ENCODE peak calls at places on chromosomes 5 and 9, in nine cellular contexts. U is GM20000, H is astrocyte of the cerebellum, O is progenitor cell of endocrine pancreas, Z is foreskin fibroblast, C is B cell, T is neural crest cell, X is brain microvascular endothelial cell, J is lower leg skin. A is an unnamed sample.

GRCh38 chr9:89622933-89623861 is 18.4 kb downstream of the GADD45G start:
- DNase-seq in U (no peak), H (no peak), J (no peak), T (peak), X (no peak), O (no peak), Z (no peak), C (no peak), A (no peak)

GRCh38 chr9:118023649-118024048 is 319.4 kb downstream of the TLR4 start:
- DNase-seq in U (no peak), Z (no peak), C (no peak), O (no peak), X (no peak), H (no peak), J (no peak), T (no peak), A (no peak)

GRCh38 chr5:148760945-148761638 is 65.3 kb upstream of the ADRB2 start:
- DNase-seq in X (no peak), U (peak), J (no peak), Z (no peak), C (no peak), O (no peak), T (no peak), H (no peak), A (no peak)

GRCh38 chr5:143352691-143353090 is 50.8 kb downstream of the NR3C1 start:
- DNase-seq in Z (no peak), U (no peak), C (peak), T (no peak), J (no peak), X (no peak), H (no peak), O (no peak), A (no peak)

GRCh38 chr5:32158679-32158975 is 15.5 kb downstream of the GOLPH3 start:
- DNase-seq in X (no peak), U (no peak), Z (no peak), J (no peak), O (no peak), T (no peak), H (no peak), C (no peak), A (no peak)

GRCh38 chr5:119288364-119289047 is 67.3 kb upstream of the TNFAIP8 start:
- DNase-seq in C (no peak), U (no peak), J (no peak), T (no peak), H (peak), Z (peak), X (no peak), O (no peak), A (no peak)

GRCh38 chr9:2228132-2228531 is 213.0 kb downstream of the SMARCA2 start:
- DNase-seq in J (no peak), T (peak), O (no peak), U (no peak), H (no peak), C (peak), X (no peak), Z (peak), A (peak)

GRCh38 chr9:107387401-107387800 is 102.2 kb downstream of the KLF4 start:
- DNase-seq in T (no peak), U (no peak), C (no peak), X (no peak), J (no peak), O (no peak), Z (no peak), H (no peak), A (no peak)

GRCh38 chr5:68576805-68577204 is 361.2 kb downstream of the PIK3R1 start:
- DNase-seq in U (no peak), T (no peak), H (no peak), Z (no peak), J (no peak), C (no peak), X (no peak), O (no peak), A (no peak)

GRCh38 chr9:107946364-107947137 is 457.0 kb upstream of the KLF4 start:
- DNase-seq in U (no peak), O (no peak), H (no peak), C (no peak), Z (no peak), X (no peak), J (no peak), T (no peak), A (no peak)

GRCh38 chr5:107917983-107918382 is 247.2 kb upstream of the EFNA5 start:
- DNase-seq in C (no peak), J (no peak), T (no peak), Z (peak), X (no peak), O (no peak), H (no peak), U (no peak), A (no peak)

GRCh38 chr5:163807781-163808180 is 302.4 kb downstream of the MAT2B start:
- DNase-seq in X (no peak), Z (no peak), J (no peak), C (no peak), T (no peak), O (no peak), H (peak), U (no peak), A (no peak)

GRCh38 chr9:19641046-19641445 is 147.8 kb downstream of the SLC24A2 start:
- DNase-seq in C (no peak), J (no peak), Z (peak), X (no peak), T (no peak), O (no peak), U (no peak), H (no peak), A (no peak)

GRCh38 chr5:180436275-180436674 is 57.9 kb upstream of the CNOT6 start:
- DNase-seq in C (no peak), H (no peak), T (no peak), X (no peak), O (no peak), U (no peak), J (no peak), Z (no peak), A (no peak)

GRCh38 chr5:102755691-102756371 is 726 bp downstream of the PAM start:
- DNase-seq in Z (peak), C (peak), T (peak), U (peak), J (peak), X (peak), O (peak), H (no peak), A (peak)

GRCh38 chr5:146345240-146345577 is 6.6 kb downstream of the POU4F3 start:
- DNase-seq in C (no peak), Z (no peak), U (no peak), O (no peak), T (no peak), X (no peak), J (no peak), H (no peak), A (no peak)

GRCh38 chr9:136201609-136202448 is 3.1 kb downstream of the LHX3 start:
- DNase-seq in Z (peak), X (no peak), O (peak), H (no peak), J (no peak), T (peak), C (peak), U (peak), A (no peak)

GRCh38 chr9:18861599-18862546 is 171.1 kb downstream of the SAXO1 start:
- DNase-seq in H (peak), J (no peak), C (no peak), U (no peak), X (peak), T (peak), Z (peak), O (no peak), A (no peak)

GRCh38 chr9:3527653-3527960 is 1.8 kb upstream of the RFX3 start:
- DNase-seq in C (peak), U (no peak), T (no peak), X (no peak), J (no peak), O (no peak), Z (no peak), H (no peak), A (no peak)

GRCh38 chr9:84841915-84842314 is 172.4 kb downstream of the NTRK2 start:
- DNase-seq in C (no peak), O (no peak), J (no peak), U (no peak), T (no peak), X (no peak), Z (no peak), H (no peak), A (no peak)

GRCh38 chr9:130313103-130313858 is 47.7 kb downstream of the HMCN2 start:
- DNase-seq in O (no peak), X (no peak), U (no peak), T (no peak), H (no peak), C (no peak), Z (no peak), J (no peak), A (peak)

GRCh38 chr9:82332018-82332773 is 343.6 kb downstream of the SPATA31D1 start:
- DNase-seq in C (no peak), U (no peak), H (peak), Z (peak), T (no peak), X (peak), O (no peak), J (no peak), A (no peak)

GRCh38 chr5:387491-388265 is 55.3 kb upstream of the EXOC3 start:
- DNase-seq in O (peak), H (no peak), C (no peak), X (no peak), T (no peak), J (no peak), U (no peak), Z (no peak), A (no peak)

GRCh38 chr9:77450093-77450475 is 198.0 kb downstream of the GNA14 start:
- DNase-seq in O (no peak), C (no peak), U (no peak), H (no peak), Z (no peak), X (no peak), T (no peak), J (no peak), A (no peak)

GRCh38 chr9:112890106-112891081 is at the start of gene SLC46A2:
- DNase-seq in H (no peak), X (no peak), J (no peak), O (peak), U (no peak), C (no peak), Z (peak), T (peak), A (peak)

GRCh38 chr5:129460951-129461815 is 1.1 kb downstream of the ADAMTS19 start:
- DNase-seq in X (no peak), C (no peak), J (no peak), H (no peak), T (peak), O (peak), Z (peak), U (peak), A (peak)

GRCh38 chr5:177456591-177456964 is 10.0 kb downstream of the PRR7 start:
- DNase-seq in Z (no peak), T (no peak), C (no peak), J (no peak), O (no peak), U (no peak), H (no peak), X (no peak), A (no peak)

GRCh38 chr5:36875789-36876388 is 680 bp upstream of the NIPBL start:
- DNase-seq in J (peak), C (peak), U (peak), O (peak), X (peak), T (peak), Z (peak), H (peak), A (peak)

GRCh38 chr9:33227013-33227398 is 13.0 kb upstream of the SPINK4 start:
- DNase-seq in T (no peak), J (no peak), Z (no peak), O (no peak), C (peak), X (no peak), U (no peak), H (no peak), A (peak)

GRCh38 chr9:114125614-114126013 is 26.5 kb upstream of the KIF12 start:
- DNase-seq in H (no peak), J (no peak), O (no peak), Z (no peak), T (no peak), U (no peak), C (no peak), X (no peak), A (no peak)

GRCh38 chr5:81748556-81748955 is 2.3 kb downstream of the SSBP2 start:
- DNase-seq in T (no peak), X (no peak), Z (no peak), U (no peak), C (no peak), O (no peak), H (no peak), J (no peak), A (no peak)

GRCh38 chr5:113043491-113043931 is 66.9 kb downstream of the DCP2 start:
- DNase-seq in C (no peak), Z (peak), T (peak), U (no peak), O (peak), H (no peak), J (no peak), X (no peak), A (no peak)
- TF ChIP-seq CTCF in C (no peak), Z (peak), T (peak), U (no peak), O (peak), H (no peak), J (no peak), X (no peak), A (no peak)

DNA sequence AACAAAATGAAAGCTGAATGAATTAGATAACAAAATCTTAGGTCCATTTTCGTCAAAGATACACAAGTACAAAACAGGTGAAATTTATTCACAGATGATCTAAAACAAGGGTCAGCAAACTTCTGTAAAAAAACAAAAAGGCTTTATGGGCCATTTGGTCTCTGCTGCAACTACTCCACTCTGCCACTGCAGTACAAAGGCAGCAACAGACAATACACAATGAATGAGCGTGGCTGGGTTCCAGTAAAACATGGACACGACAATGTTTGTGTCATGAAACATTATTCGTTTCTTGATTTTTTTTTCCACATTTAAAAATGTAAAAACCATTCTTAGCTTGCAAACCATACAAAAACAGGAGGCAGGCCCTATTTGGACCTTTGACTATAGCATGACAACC is 71.9 kb downstream of the ECPAS start:
- DNase-seq in U (no peak), T (no peak), O (no peak), H (no peak), C (no peak), Z (no peak), J (no peak), X (no peak), A (no peak)
- TF ChIP-seq CTCF in U (no peak), T (no peak), O (no peak), H (no peak), C (no peak), Z (no peak), J (no peak), X (peak), A (no peak)

GRCh38 chr9:21155501-21155900 is 11.0 kb downstream of the IFNA21 start:
- DNase-seq in Z (peak), O (no peak), H (no peak), X (peak), U (no peak), C (no peak), T (no peak), J (no peak), A (no peak)

DNA sequence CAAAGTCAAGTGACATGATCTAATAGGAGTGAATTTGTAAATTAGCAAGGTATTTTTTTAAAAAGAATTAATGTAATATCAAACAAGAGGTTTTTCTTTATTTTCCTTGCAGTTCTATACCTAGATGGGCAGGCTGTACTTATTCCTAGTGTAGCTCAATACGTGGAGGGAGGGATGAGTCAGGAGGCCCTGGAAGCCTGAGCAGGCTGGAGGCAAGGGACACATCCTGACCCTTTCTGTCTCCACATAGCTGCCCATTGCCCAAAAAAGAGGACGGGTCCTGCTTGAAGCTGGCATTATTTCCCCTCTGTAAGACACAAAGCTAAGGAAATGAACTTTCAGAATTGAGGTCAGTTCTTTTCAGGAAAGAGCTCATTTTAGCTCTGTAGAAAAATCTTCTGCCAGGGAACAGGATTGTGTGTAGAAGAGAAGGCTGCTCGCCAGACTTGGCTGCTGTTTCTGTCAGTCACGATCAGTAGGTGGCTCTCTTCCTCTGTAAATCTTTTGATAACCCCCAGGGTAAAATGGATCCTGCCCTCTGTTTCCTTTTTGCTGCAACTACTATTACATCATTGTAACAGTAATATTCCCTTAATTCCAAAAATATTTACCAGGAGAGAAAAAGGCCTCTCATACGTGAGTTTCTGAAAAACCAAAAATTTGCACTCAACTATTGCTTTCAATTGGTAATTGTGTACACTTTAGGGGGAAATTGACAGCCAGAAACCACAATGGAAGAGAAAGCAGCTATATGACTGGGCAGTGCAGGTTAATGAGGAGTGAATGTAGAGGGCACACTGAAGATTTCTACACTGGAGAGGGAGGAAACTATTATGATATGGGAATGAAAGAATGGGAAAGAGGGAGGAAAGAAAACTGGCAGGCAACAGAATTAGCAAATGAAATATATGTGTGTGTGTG is 12.3 kb upstream of the IFNW1 start:
- DNase-seq in J (no peak), H (peak), U (peak), O (no peak), T (peak), X (peak), Z (peak), C (no peak), A (peak)
- TF ChIP-seq CTCF in J (no peak), H (peak), U (peak), O (peak), T (peak), X (peak), Z (no peak), C (no peak), A (peak)

GRCh38 chr5:132177691-132178149 is 49.9 kb downstream of the P4HA2 start:
- DNase-seq in Z (no peak), U (no peak), H (no peak), J (no peak), O (no peak), X (no peak), T (no peak), C (no peak), A (no peak)

GRCh38 chr5:132182366-132183040 is 45.1 kb downstream of the P4HA2 start:
- DNase-seq in Z (peak), U (no peak), H (no peak), X (no peak), C (no peak), O (no peak), T (no peak), J (no peak), A (no peak)

GRCh38 chr5:132179410-132179809 is 48.2 kb downstream of the P4HA2 start:
- DNase-seq in Z (no peak), J (no peak), T (no peak), X (no peak), O (no peak), C (no peak), U (peak), H (no peak), A (no peak)

GRCh38 chr5:132181011-132181629 is 46.5 kb downstream of the P4HA2 start:
- DNase-seq in O (no peak), C (no peak), X (no peak), J (no peak), H (no peak), T (no peak), Z (no peak), U (no peak), A (no peak)

GRCh38 chr5:132180134-132180745 is 47.4 kb downstream of the P4HA2 start:
- DNase-seq in H (peak), X (peak), U (peak), T (no peak), O (no peak), C (peak), Z (peak), J (no peak), A (no peak)
- TF ChIP-seq CTCF in H (peak), X (peak), U (peak), T (peak), O (peak), C (peak), Z (peak), J (no peak), A (peak)